ENCODE peak calls at places on chromosomes 6 and 20, in four cellular contexts. B is BE2C, E is type B pancreatic cell, J is dorsolateral prefrontal cortex. X is an unnamed sample.

GRCh38 chr6:92577077-92577719 is 842.2 kb downstream of the EPHA7 start:
- DNase-seq in B (no peak), E (no peak), J (no peak), X (no peak)

GRCh38 chr6:117515326-117515725 is 32.9 kb downstream of the DCBLD1 start:
- DNase-seq in B (no peak), E (no peak), J (no peak), X (no peak)

GRCh38 chr6:29651413-29652197 is 5.3 kb upstream of the MOG start:
- DNase-seq in B (no peak), E (no peak), J (no peak), X (no peak)

GRCh38 chr6:113315068-113315467 is 542.1 kb upstream of the MARCKS start:
- DNase-seq in B (no peak), E (no peak), J (no peak), X (no peak)

GRCh38 chr6:155352812-155353211 is 38.5 kb upstream of the TFB1M start:
- DNase-seq in B (no peak), E (no peak), J (no peak), X (no peak)

GRCh38 chr20:21102252-21102609 is 3.9 kb downstream of the LINC00237 start:
- DNase-seq in B (no peak), E (no peak), J (peak; percentile 22), X (no peak)

GRCh38 chr20:32517914-32518592 is 67.1 kb downstream of the NOL4L start:
- DNase-seq in B (no peak), E (no peak), J (no peak), X (no peak)

GRCh38 chr6:2127484-2127911 is 117.9 kb downstream of the GMDS start:
- DNase-seq in B (no peak), E (no peak), J (no peak), X (no peak)

GRCh38 chr6:41935685-41936072 is 5.9 kb downstream of the CCND3 start:
- DNase-seq in B (peak; percentile 32), E (no peak), J (no peak), X (no peak)

GRCh38 chr20:25695532-25696383 is 895 bp downstream of the ZNF337 start:
- DNase-seq in B (peak; percentile 11), E (no peak), J (no peak), X (no peak)

GRCh38 chr6:4371207-4371921 is 236.0 kb upstream of the ECI2 start:
- DNase-seq in B (no peak), E (peak; percentile 25), J (no peak), X (no peak)

GRCh38 chr6:4367643-4368042 is 232.3 kb upstream of the ECI2 start:
- DNase-seq in B (no peak), E (no peak), J (no peak), X (no peak)

GRCh38 chr6:4370066-4370465 is 234.7 kb upstream of the ECI2 start:
- DNase-seq in B (no peak), E (no peak), J (no peak), X (no peak)

GRCh38 chr6:4369616-4370015 is 234.2 kb upstream of the ECI2 start:
- DNase-seq in B (no peak), E (no peak), J (no peak), X (no peak)

DNA sequence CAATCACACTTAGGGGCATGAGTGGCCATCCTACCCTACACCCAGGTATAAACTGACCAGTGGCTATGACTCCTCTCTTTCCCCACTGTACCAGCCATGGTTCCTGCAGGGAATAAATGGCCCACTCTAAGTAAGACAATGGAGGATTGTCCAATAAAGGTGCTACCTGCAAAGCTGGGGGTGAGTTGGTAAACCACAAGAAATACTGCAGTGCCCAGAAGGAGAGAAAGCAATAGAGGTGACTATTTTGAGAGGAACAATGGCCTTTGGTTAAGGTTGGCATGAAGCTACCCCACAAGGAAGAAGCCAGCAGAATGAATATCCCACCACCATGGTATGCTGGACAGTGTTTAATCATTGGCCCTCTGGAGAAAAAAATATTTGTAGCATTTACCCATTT is 233.3 kb upstream of the ECI2 start:
- DNase-seq in B (no peak), E (no peak), J (no peak), X (no peak)
- TF ChIP-seq CTCF in B (no peak), E (no peak), J (no peak), X (no peak)

GRCh38 chr6:131807644-131808459 is at the start of gene ENPP1:
- DNase-seq in B (peak; percentile 61), E (peak; percentile 74), J (peak; percentile 68), X (peak; percentile 86)
- TF ChIP-seq CTCF in B (no peak), E (peak; percentile 62), J (peak; percentile 33), X (peak; percentile 26)

GRCh38 chr20:1392693-1393506 is at the start of gene FKBP1A:
- DNase-seq in B (peak; percentile 85), E (peak; percentile 87), J (peak; percentile 83), X (peak; percentile 95)
- TF ChIP-seq CTCF in B (no peak), E (peak; percentile 45), J (peak; percentile 54), X (peak; percentile 22)

GRCh38 chr6:166420351-166420750 is 37.6 kb upstream of the MPC1 start:
- DNase-seq in B (no peak), E (no peak), J (no peak), X (no peak)
- TF ChIP-seq CTCF in B (peak; percentile 29), E (peak; percentile 31), J (peak; percentile 68), X (peak; percentile 36)

DNA sequence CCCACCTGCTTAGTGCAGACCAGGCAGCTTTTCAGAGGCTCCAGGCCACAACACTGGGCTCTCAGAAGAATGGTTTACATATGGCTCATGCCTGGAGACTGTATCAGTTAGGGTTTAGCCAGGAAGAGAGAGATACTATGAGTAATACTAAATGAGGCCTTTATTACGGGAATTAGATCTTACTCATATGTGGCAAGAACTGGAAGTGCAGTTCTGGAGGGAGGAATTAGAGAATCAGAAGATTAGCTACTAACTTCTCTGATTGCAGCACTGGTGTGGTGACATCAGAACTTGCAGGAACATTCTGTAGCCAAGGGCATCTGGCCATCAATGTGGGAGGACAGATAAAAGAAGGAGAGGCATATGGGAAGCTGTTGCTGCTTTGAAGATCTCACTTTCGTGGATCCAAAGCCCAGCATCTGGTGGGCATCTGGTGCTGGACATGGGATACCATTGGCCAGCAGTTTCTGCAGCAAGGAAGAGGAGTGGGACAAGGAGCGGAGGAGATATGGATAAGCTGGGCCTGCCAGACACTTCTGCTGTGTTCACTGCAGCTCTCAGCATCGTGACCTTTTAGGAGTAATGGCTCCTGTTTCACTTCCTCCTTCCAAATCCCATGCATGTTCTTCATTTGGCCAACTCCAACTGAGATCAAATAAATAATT is 248.5 kb downstream of the BTBD3 start:
- DNase-seq in B (peak; percentile 63), E (no peak), J (no peak), X (no peak)
- TF ChIP-seq CTCF in B (no peak), E (no peak), J (no peak), X (no peak)

GRCh38 chr6:101851911-101852310 is 458.4 kb downstream of the GRIK2 start:
- DNase-seq in B (no peak), E (no peak), J (no peak), X (no peak)

GRCh38 chr6:101845172-101845571 is 451.7 kb downstream of the GRIK2 start:
- DNase-seq in B (no peak), E (no peak), J (no peak), X (no peak)

GRCh38 chr6:101845621-101846020 is 452.1 kb downstream of the GRIK2 start:
- DNase-seq in B (no peak), E (no peak), J (no peak), X (no peak)

GRCh38 chr6:101853226-101853625 is 459.7 kb downstream of the GRIK2 start:
- DNase-seq in B (no peak), E (no peak), J (no peak), X (no peak)

DNA sequence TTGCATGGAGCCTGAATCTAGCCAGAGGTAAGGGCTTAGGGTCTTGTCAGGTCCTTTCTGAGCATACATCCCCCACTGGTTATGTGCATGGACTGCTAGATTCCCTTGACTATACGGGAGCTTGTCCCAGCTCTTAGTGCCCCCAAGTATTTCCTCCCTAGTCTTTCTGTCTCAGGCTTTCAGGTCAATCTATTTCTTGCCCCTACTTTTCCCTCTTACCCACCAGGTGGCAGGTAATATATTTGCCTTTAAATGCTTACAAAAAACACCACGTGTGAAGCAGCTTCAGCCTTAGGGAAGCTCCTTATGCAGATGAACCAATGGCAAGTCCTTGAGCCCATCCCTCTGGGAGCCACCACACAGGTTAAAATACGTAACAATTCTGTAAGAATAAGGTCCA is 454.2 kb downstream of the GRIK2 start:
- DNase-seq in B (no peak), E (no peak), J (no peak), X (no peak)
- TF ChIP-seq CTCF in B (no peak), E (no peak), J (no peak), X (no peak)

GRCh38 chr20:61988665-61989064 is 77.0 kb downstream of the TAF4 start:
- DNase-seq in B (no peak), E (no peak), J (no peak), X (no peak)

GRCh38 chr20:61990484-61990883 is 75.2 kb downstream of the TAF4 start:
- DNase-seq in B (no peak), E (no peak), J (no peak), X (no peak)

GRCh38 chr20:61989741-61990140 is 75.9 kb downstream of the TAF4 start:
- DNase-seq in B (no peak), E (no peak), J (no peak), X (no peak)

GRCh38 chr20:61993058-61993457 is 72.6 kb downstream of the TAF4 start:
- DNase-seq in B (no peak), E (no peak), J (no peak), X (no peak)

DNA sequence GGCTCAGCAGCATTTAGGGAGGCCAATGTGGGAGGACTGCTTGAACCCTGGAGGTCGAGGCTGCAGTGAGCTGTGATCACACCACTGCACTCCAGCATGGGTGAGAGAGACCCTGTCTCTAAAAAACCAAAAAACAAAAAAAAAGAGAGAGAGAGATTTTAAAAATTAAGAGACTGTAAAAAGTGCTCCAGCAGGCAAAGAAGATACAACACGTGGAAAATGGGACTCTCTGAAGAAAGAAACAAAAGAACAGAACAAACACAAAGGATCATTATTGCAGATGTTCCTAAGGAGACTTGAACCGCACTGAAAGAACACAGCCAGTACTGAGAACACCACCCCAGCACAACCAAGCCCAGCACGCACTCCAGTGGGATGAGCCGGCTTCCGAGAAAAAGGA is 74.2 kb downstream of the TAF4 start:
- DNase-seq in B (no peak), E (no peak), J (no peak), X (no peak)
- TF ChIP-seq CTCF in B (no peak), E (no peak), J (no peak), X (no peak)

X was measured in osteocyte.